ENCODE peak calls at places on chromosomes 7 and 10, in seven cellular contexts. M, I, Q, D, U, Y and H are unnamed samples.

GRCh38 chr7:67022501-67022900 is 25.9 kb downstream of the TYW1 start:
- DNase-seq in M (no peak), I (no peak), Q (no peak), D (no peak), U (no peak), Y (no peak), H (no peak)

GRCh38 chr10:102254426-102254825 is 9.1 kb downstream of the GBF1 start:
- DNase-seq in M (no peak), I (no peak), Q (no peak), D (no peak), U (no peak), Y (no peak), H (no peak)

GRCh38 chr7:75617634-75618234 is 121.0 kb downstream of the HIP1 start:
- DNase-seq in M (no peak), I (no peak), Q (peak), D (no peak), U (no peak), Y (peak), H (no peak)

GRCh38 chr10:125024496-125025234 is 82.7 kb downstream of the ZRANB1 start:
- DNase-seq in M (no peak), I (no peak), Q (no peak), D (no peak), U (no peak), Y (peak), H (no peak)

GRCh38 chr10:20955355-20955893 is 58.3 kb upstream of the NEBL start:
- DNase-seq in M (no peak), I (no peak), Q (peak), D (peak), U (no peak), Y (no peak), H (no peak)

GRCh38 chr10:48613015-48613414 is 8.1 kb upstream of the ARHGAP22 start:
- DNase-seq in M (no peak), I (peak), Q (peak), D (no peak), U (no peak), Y (no peak), H (no peak)

GRCh38 chr7:45524373-45524913 is 49.7 kb upstream of the ADCY1 start:
- DNase-seq in M (no peak), I (no peak), Q (no peak), D (no peak), U (no peak), Y (no peak), H (no peak)

GRCh38 chr10:78532480-78533046 is 498.9 kb downstream of the RPS24 start:
- DNase-seq in M (no peak), I (no peak), Q (no peak), D (no peak), U (no peak), Y (no peak), H (no peak)

GRCh38 chr7:101220295-101220694 is 2.3 kb downstream of the ZNHIT1 start:
- DNase-seq in M (no peak), I (no peak), Q (no peak), D (no peak), U (no peak), Y (no peak), H (no peak)

GRCh38 chr10:48667960-48668541 is 16.6 kb upstream of the WDFY4 start:
- DNase-seq in M (no peak), I (no peak), Q (no peak), D (no peak), U (no peak), Y (peak), H (no peak)

GRCh38 chr7:32479574-32480200 is 10.5 kb downstream of the LSM5 start:
- DNase-seq in M (no peak), I (peak), Q (peak), D (peak), U (peak), Y (peak), H (no peak)

GRCh38 chr10:127163632-127164031 is 32.8 kb downstream of the INSYN2A start:
- DNase-seq in M (no peak), I (no peak), Q (no peak), D (no peak), U (no peak), Y (no peak), H (no peak)

GRCh38 chr10:100041620-100042019 is 31.9 kb upstream of the DNMBP start:
- DNase-seq in M (no peak), I (no peak), Q (no peak), D (no peak), U (no peak), Y (no peak), H (no peak)

GRCh38 chr7:157436076-157436475 is 99.3 kb downstream of the DNAJB6 start:
- DNase-seq in M (no peak), I (no peak), Q (no peak), D (no peak), U (no peak), Y (no peak), H (no peak)

GRCh38 chr7:132771301-132771730 is 195.0 kb upstream of the PLXNA4 start:
- DNase-seq in M (no peak), I (no peak), Q (no peak), D (no peak), U (no peak), Y (no peak), H (peak)

GRCh38 chr7:356087-356486 is 66.1 kb downstream of the FOXL3 start:
- DNase-seq in M (no peak), I (no peak), Q (no peak), D (no peak), U (no peak), Y (no peak), H (no peak)

DNA sequence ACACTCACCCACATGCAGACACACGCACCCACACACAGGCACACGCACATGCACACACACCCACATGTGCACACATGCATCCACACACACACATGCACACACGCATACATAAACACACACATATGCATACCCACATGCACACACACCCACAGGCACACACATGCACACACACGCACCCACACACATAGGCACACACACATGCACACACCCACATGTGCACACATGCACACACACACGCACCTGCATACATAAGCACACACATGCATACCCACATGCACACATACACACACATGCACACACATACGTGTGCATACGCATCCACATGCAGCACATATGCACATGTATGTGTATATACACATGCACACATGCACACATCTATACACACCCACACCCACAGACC is 129.2 kb downstream of the PAXIP1 start:
- DNase-seq in M (no peak), I (no peak), Q (no peak), D (no peak), U (no peak), Y (no peak), H (no peak)
- H2AK5ac ChIP-seq in M (peak), I (no peak), Q (no peak), D (no peak), U (peak), Y (no peak), H (no peak)

GRCh38 chr10:114173680-114174461 is at the start of gene CCDC186:
- DNase-seq in M (peak), I (peak), Q (peak), D (peak), U (peak), Y (peak), H (peak)
- H3K9ac ChIP-seq in M (peak), I (peak), Q (peak), D (peak), U (peak), Y (peak), H (peak)

GRCh38 chr7:108424013-108424412 is 32.2 kb downstream of the NRCAM start:
- DNase-seq in M (no peak), I (no peak), Q (no peak), D (no peak), U (no peak), Y (no peak), H (no peak)
- H2AK5ac ChIP-seq in M (no peak), I (no peak), Q (no peak), D (no peak), U (no peak), Y (no peak), H (no peak)

GRCh38 chr7:116431783-116432182 is 67.8 kb upstream of the CAV2 start:
- DNase-seq in M (no peak), I (peak), Q (no peak), D (no peak), U (no peak), Y (no peak), H (no peak)

GRCh38 chr7:116432517-116432916 is 67.0 kb upstream of the CAV2 start:
- DNase-seq in M (no peak), I (no peak), Q (no peak), D (no peak), U (no peak), Y (no peak), H (no peak)

GRCh38 chr7:116433246-116433645 is 66.3 kb upstream of the CAV2 start:
- DNase-seq in M (no peak), I (no peak), Q (no peak), D (no peak), U (no peak), Y (no peak), H (no peak)

GRCh38 chr7:116426428-116427156 is 72.9 kb upstream of the CAV2 start:
- DNase-seq in M (no peak), I (peak), Q (peak), D (peak), U (no peak), Y (peak), H (no peak)

DNA sequence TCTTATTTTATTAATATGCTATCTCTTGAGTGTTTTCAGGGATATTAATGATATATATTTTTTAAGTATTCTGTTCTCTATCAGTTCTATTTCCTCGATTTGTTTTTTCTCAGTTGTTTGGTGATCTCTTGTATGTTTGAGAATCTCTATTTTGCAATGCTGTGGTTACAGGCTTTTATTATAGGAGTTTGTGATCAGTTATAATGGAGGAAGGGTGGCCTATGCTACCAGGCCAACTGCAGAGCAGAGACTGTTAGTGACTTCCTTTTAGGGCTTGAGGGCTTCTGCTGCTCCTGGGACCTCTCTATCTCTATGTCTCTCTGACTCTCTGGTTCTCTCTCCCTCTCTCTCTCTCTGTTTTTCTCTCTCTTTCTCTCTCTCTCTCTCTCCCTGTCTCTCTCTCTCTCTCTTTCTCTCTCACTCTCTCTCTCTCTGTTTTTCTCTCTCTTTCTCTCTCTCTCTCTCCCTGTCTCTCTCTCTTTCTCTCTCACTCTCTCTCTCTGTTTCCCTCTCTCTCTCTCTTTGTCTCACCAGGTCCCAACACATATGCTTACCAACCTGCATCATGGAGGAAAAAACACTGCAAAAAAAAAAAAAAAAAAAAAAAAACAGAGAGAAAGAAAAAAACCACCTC is 69.4 kb upstream of the CAV2 start:
- DNase-seq in M (no peak), I (no peak), Q (no peak), D (no peak), U (no peak), Y (no peak), H (no peak)
- H3K9ac ChIP-seq in M (no peak), I (no peak), Q (no peak), D (no peak), U (no peak), Y (no peak), H (no peak)

GRCh38 chr10:24505759-24506158 is 217.9 kb downstream of the ARHGAP21 start:
- DNase-seq in M (no peak), I (no peak), Q (no peak), D (no peak), U (no peak), Y (no peak), H (no peak)
- H2AK5ac ChIP-seq in M (no peak), I (no peak), Q (no peak), D (no peak), U (no peak), Y (no peak), H (no peak)

DNA sequence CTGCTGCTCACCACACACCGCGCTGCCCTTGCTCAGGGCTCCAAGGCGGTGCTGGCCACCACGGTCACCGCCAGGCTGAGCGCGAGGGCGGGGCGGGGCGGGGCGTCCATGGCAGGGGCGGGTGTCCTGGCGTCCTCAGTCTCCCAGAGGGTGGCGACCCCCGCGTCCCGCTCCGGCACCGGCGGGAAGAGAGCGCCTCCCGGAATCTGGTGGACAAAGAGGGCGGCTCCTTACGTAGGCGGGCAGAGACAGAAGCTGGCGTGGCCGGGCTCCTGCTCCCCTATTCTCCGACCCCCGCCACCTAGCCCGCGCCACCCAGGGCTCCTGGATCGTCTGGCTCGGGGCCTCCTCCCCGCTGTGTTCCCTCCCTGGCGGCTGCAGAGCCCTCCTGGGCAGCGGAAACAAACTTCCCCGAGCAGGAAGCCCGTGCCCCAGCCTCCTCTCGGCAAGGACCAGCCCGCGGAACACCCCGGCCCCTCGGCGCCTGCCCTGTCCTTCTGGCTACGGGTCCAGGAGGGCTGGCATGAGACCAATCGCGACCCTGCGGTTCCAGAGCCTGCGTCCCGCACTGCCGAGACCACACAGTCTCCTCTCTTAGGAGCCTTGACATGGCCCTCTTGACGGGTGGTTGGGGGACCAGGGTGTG is 133.8 kb upstream of the ZNF92 start:
- DNase-seq in M (peak), I (no peak), Q (peak), D (peak), U (peak), Y (no peak), H (peak)
- H3K9ac ChIP-seq in M (peak), I (no peak), Q (peak), D (peak), U (peak), Y (peak), H (peak)

GRCh38 chr7:7868245-7868899 is 100.2 kb upstream of the GLCCI1 start:
- DNase-seq in M (no peak), I (no peak), Q (no peak), D (no peak), U (no peak), Y (no peak), H (no peak)

GRCh38 chr7:7870590-7870989 is 98.0 kb upstream of the GLCCI1 start:
- DNase-seq in M (no peak), I (no peak), Q (no peak), D (no peak), U (no peak), Y (no peak), H (no peak)

GRCh38 chr7:7867835-7868234 is 100.8 kb upstream of the GLCCI1 start:
- DNase-seq in M (no peak), I (no peak), Q (no peak), D (peak), U (no peak), Y (no peak), H (no peak)

DNA sequence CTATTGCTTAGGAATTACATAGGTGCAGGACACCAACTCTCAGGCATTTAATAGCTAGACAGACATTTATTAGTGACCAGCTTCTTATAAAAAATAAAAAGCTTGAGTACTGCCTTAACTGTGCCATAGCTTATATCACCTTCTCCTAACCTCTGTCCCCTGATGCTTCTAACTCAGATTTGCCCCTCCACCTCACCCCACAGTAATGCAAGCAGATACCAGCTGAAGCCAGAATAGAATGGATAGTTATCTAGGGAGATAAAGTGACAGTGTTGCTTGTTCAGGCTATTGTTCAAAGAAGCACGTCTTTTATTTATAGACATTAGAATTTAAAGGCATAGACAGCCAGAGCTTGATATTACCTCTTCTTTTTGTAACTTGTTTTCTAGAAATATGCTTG is 99.6 kb upstream of the GLCCI1 start:
- DNase-seq in M (no peak), I (no peak), Q (no peak), D (peak), U (no peak), Y (no peak), H (no peak)
- H2AK5ac ChIP-seq in M (no peak), I (no peak), Q (no peak), D (no peak), U (no peak), Y (no peak), H (no peak)

GRCh38 chr7:43078794-43079193 is 33.7 kb upstream of the HECW1 start:
- DNase-seq in M (no peak), I (no peak), Q (no peak), D (peak), U (no peak), Y (no peak), H (no peak)
- H3K9ac ChIP-seq in M (no peak), I (no peak), Q (no peak), D (no peak), U (no peak), Y (no peak), H (no peak)

DNA sequence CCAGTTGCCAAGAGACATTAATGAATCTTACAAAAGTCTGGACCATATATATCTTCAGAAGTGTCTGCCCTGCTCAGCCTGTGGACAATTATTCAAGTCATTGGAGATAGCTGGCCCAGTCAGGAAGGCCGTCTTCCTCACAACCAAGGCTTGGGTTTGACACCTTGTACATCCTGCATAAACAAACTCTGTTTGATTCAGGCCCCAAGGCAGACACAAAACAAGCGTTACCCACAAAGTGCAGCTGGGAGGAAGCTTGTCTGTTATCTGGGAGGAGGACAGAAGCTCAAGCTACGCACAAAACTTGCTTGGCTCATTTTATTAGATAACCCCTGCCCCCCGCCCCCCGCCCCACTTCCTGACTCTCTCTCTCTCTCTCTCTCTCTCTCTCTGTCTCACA is 167.0 kb upstream of the WDR11 start:
- DNase-seq in M (no peak), I (no peak), Q (no peak), D (peak), U (no peak), Y (no peak), H (no peak)
- H2AK5ac ChIP-seq in M (no peak), I (no peak), Q (no peak), D (no peak), U (no peak), Y (no peak), H (no peak)

GRCh38 chr10:30346615-30347014 is 2.5 kb downstream of the MTPAP start:
- DNase-seq in M (no peak), I (no peak), Q (no peak), D (no peak), U (no peak), Y (no peak), H (no peak)

GRCh38 chr10:30348378-30348776 is 701 bp downstream of the MTPAP start:
- DNase-seq in M (no peak), I (peak), Q (no peak), D (no peak), U (no peak), Y (no peak), H (no peak)

GRCh38 chr10:30346135-30346534 is 2.9 kb downstream of the MTPAP start:
- DNase-seq in M (no peak), I (no peak), Q (no peak), D (no peak), U (no peak), Y (no peak), H (no peak)

GRCh38 chr10:30343962-30344361 is 5.1 kb downstream of the MTPAP start:
- DNase-seq in M (no peak), I (no peak), Q (no peak), D (no peak), U (no peak), Y (no peak), H (no peak)

DNA sequence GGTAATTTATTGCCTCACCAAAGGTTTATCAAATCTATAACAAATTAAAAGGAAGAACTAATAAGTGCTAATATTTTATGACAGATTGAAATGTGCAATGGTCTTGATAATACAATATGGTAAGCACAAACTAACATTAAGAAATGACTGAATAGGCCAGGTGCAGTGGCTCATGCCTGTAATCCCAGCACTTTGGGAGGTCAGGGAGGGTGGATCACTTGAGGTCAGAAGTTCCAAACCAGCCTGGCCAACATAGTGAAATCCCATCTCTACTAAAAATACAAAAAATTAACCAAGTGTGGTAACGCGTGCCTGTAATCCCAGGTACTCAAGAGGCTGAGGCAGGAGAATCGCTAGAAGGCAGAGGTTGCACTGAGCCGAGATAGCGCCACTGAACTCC is 3.5 kb downstream of the MTPAP start:
- DNase-seq in M (no peak), I (no peak), Q (no peak), D (no peak), U (no peak), Y (no peak), H (no peak)
- H3K9ac ChIP-seq in M (no peak), I (no peak), Q (no peak), D (no peak), U (no peak), Y (no peak), H (no peak)